ENCODE peak calls at places on chromosome 21, in seven cellular contexts. One of them, this sample, is unnamed.

GRCh38 chr21:15616864-15617574 is 112.8 kb upstream of the USP25 start:
- DNase-seq in GM12878: no peak
- DNase-seq in H1: no peak
- DNase-seq in K562: no peak
- DNase-seq in GM12892: no peak
- DNase-seq in HepG2: no peak
- DNase-seq in SK-N-SH: no peak
- DNase-seq in this sample: no peak

GRCh38 chr21:42629856-42630410 is 23.5 kb upstream of the PDE9A start:
- DNase-seq in GM12878: no peak
- DNase-seq in H1: no peak
- DNase-seq in K562: no peak
- DNase-seq in GM12892: no peak
- DNase-seq in HepG2: no peak
- DNase-seq in SK-N-SH: no peak
- DNase-seq in this sample: no peak

GRCh38 chr21:32535616-32536015 is 49.7 kb downstream of the TCP10L start:
- DNase-seq in GM12878: no peak
- DNase-seq in H1: no peak
- DNase-seq in K562: no peak
- DNase-seq in GM12892: no peak
- DNase-seq in HepG2: no peak
- DNase-seq in SK-N-SH: no peak
- DNase-seq in this sample: no peak

GRCh38 chr21:32768530-32768929 is 3.0 kb downstream of the PAXBP1 start:
- DNase-seq in GM12878: no peak
- DNase-seq in H1: no peak
- DNase-seq in K562: no peak
- DNase-seq in GM12892: no peak
- DNase-seq in HepG2: no peak
- DNase-seq in SK-N-SH: no peak
- DNase-seq in this sample: no peak

GRCh38 chr21:33262921-33263320 is 3.2 kb upstream of the IL10RB start:
- DNase-seq in GM12878: no peak
- DNase-seq in H1: no peak
- DNase-seq in K562: no peak
- DNase-seq in GM12892: no peak
- DNase-seq in HepG2: no peak
- DNase-seq in SK-N-SH: no peak
- DNase-seq in this sample: no peak

GRCh38 chr21:39612233-39613028 is at the start of gene B3GALT5:
- DNase-seq in GM12878: no peak
- DNase-seq in H1: peak
- DNase-seq in K562: no peak
- DNase-seq in GM12892: no peak
- DNase-seq in HepG2: no peak
- DNase-seq in SK-N-SH: peak
- DNase-seq in this sample: no peak

GRCh38 chr21:37927711-37928110 is 11.5 kb upstream of the KCNJ6 start:
- DNase-seq in GM12878: no peak
- DNase-seq in H1: no peak
- DNase-seq in K562: no peak
- DNase-seq in GM12892: no peak
- DNase-seq in HepG2: no peak
- DNase-seq in SK-N-SH: no peak
- DNase-seq in this sample: no peak

GRCh38 chr21:30518876-30519275 is 16.9 kb upstream of the KRTAP19-5 start:
- DNase-seq in GM12878: no peak
- DNase-seq in H1: no peak
- DNase-seq in K562: no peak
- DNase-seq in GM12892: no peak
- DNase-seq in HepG2: no peak
- DNase-seq in SK-N-SH: no peak
- DNase-seq in this sample: no peak

GRCh38 chr21:42653492-42654061 is at the start of gene PDE9A:
- DNase-seq in GM12878: no peak
- DNase-seq in H1: no peak
- DNase-seq in K562: peak
- DNase-seq in GM12892: no peak
- DNase-seq in HepG2: no peak
- DNase-seq in SK-N-SH: peak
- DNase-seq in this sample: no peak

GRCh38 chr21:37631319-37632117 is 264.9 kb downstream of the DYRK1A start:
- DNase-seq in GM12878: peak
- DNase-seq in H1: peak
- DNase-seq in K562: no peak
- DNase-seq in GM12892: no peak
- DNase-seq in HepG2: no peak
- DNase-seq in SK-N-SH: no peak
- DNase-seq in this sample: no peak

GRCh38 chr21:31511258-31511657 is 148.2 kb upstream of the SOD1 start:
- DNase-seq in GM12878: no peak
- DNase-seq in H1: no peak
- DNase-seq in K562: no peak
- DNase-seq in GM12892: no peak
- DNase-seq in HepG2: no peak
- DNase-seq in SK-N-SH: no peak
- DNase-seq in this sample: no peak

GRCh38 chr21:42161957-42162681 is 56.8 kb upstream of the ABCG1 start:
- DNase-seq in GM12878: no peak
- DNase-seq in H1: no peak
- DNase-seq in K562: no peak
- DNase-seq in GM12892: no peak
- DNase-seq in HepG2: no peak
- DNase-seq in SK-N-SH: peak
- DNase-seq in this sample: no peak

GRCh38 chr21:43340491-43341348 is 86.2 kb downstream of the SIK1 start:
- DNase-seq in GM12878: no peak
- DNase-seq in H1: no peak
- DNase-seq in K562: peak
- DNase-seq in GM12892: no peak
- DNase-seq in HepG2: no peak
- DNase-seq in SK-N-SH: no peak
- DNase-seq in this sample: no peak

GRCh38 chr21:32772281-32773047 is 909 bp upstream of the PAXBP1 start:
- DNase-seq in GM12878: peak
- DNase-seq in H1: no peak
- DNase-seq in K562: peak
- DNase-seq in GM12892: peak
- DNase-seq in HepG2: no peak
- DNase-seq in SK-N-SH: peak
- DNase-seq in this sample: peak

GRCh38 chr21:41509206-41509496 is 1.2 kb upstream of the TMPRSS2 start:
- DNase-seq in GM12878: no peak
- DNase-seq in H1: no peak
- DNase-seq in K562: no peak
- DNase-seq in GM12892: no peak
- DNase-seq in HepG2: no peak
- DNase-seq in SK-N-SH: no peak
- DNase-seq in this sample: no peak

GRCh38 chr21:22885614-22886013 is 1887.4 kb downstream of the NCAM2 start:
- DNase-seq in GM12878: no peak
- DNase-seq in H1: no peak
- DNase-seq in K562: no peak
- DNase-seq in GM12892: no peak
- DNase-seq in HepG2: no peak
- DNase-seq in SK-N-SH: no peak
- DNase-seq in this sample: no peak

GRCh38 chr21:38301321-38302214 is 44.8 kb downstream of the KCNJ15 start:
- DNase-seq in GM12878: no peak
- DNase-seq in H1: no peak
- DNase-seq in K562: no peak
- DNase-seq in GM12892: no peak
- DNase-seq in HepG2: no peak
- DNase-seq in SK-N-SH: no peak
- DNase-seq in this sample: no peak

GRCh38 chr21:38159355-38159754 is 97.4 kb upstream of the KCNJ15 start:
- DNase-seq in GM12878: peak
- DNase-seq in H1: peak
- DNase-seq in K562: peak
- DNase-seq in GM12892: peak
- DNase-seq in HepG2: peak
- DNase-seq in SK-N-SH: peak
- DNase-seq in this sample: peak

GRCh38 chr21:41171210-41171609 is 3.2 kb downstream of the BACE2 start:
- DNase-seq in GM12878: no peak
- DNase-seq in H1: no peak
- DNase-seq in K562: no peak
- DNase-seq in GM12892: no peak
- DNase-seq in HepG2: no peak
- DNase-seq in SK-N-SH: no peak
- DNase-seq in this sample: no peak

GRCh38 chr21:38170283-38170682 is 86.5 kb upstream of the KCNJ15 start:
- DNase-seq in GM12878: no peak
- DNase-seq in H1: peak
- DNase-seq in K562: no peak
- DNase-seq in GM12892: no peak
- DNase-seq in HepG2: no peak
- DNase-seq in SK-N-SH: no peak
- DNase-seq in this sample: no peak

GRCh38 chr21:31660134-31660565 is 657 bp downstream of the SOD1 start:
- DNase-seq in GM12878: no peak
- DNase-seq in H1: no peak
- DNase-seq in K562: no peak
- DNase-seq in GM12892: peak
- DNase-seq in HepG2: no peak
- DNase-seq in SK-N-SH: no peak
- DNase-seq in this sample: no peak

GRCh38 chr21:17513214-17514123 is 626 bp downstream of the CXADR start:
- DNase-seq in GM12878: no peak
- DNase-seq in H1: no peak
- DNase-seq in K562: peak
- DNase-seq in GM12892: peak
- DNase-seq in HepG2: peak
- DNase-seq in SK-N-SH: peak
- DNase-seq in this sample: peak

GRCh38 chr21:17519965-17520364 is 7.1 kb downstream of the CXADR start:
- DNase-seq in GM12878: no peak
- DNase-seq in H1: no peak
- DNase-seq in K562: no peak
- DNase-seq in GM12892: no peak
- DNase-seq in HepG2: no peak
- DNase-seq in SK-N-SH: no peak
- DNase-seq in this sample: no peak

GRCh38 chr21:17512245-17513213 is at the start of gene CXADR:
- DNase-seq in GM12878: no peak
- DNase-seq in H1: peak
- DNase-seq in K562: peak
- DNase-seq in GM12892: peak
- DNase-seq in HepG2: peak
- DNase-seq in SK-N-SH: peak
- DNase-seq in this sample: peak

GRCh38 chr21:17519208-17519738 is 6.4 kb downstream of the CXADR start:
- DNase-seq in GM12878: no peak
- DNase-seq in H1: no peak
- DNase-seq in K562: no peak
- DNase-seq in GM12892: no peak
- DNase-seq in HepG2: no peak
- DNase-seq in SK-N-SH: no peak
- DNase-seq in this sample: no peak

GRCh38 chr21:17514124-17514481 is 1.3 kb downstream of the CXADR start:
- DNase-seq in GM12878: no peak
- DNase-seq in H1: peak
- DNase-seq in K562: no peak
- DNase-seq in GM12892: no peak
- DNase-seq in HepG2: peak
- DNase-seq in SK-N-SH: no peak
- DNase-seq in this sample: no peak
- TF ChIP-seq TAF1 in GM12878: no peak
- TF ChIP-seq TAF1 in H1: peak
- TF ChIP-seq TAF1 in K562: no peak
- TF ChIP-seq TAF1 in GM12892: no peak
- TF ChIP-seq TAF1 in HepG2: no peak
- TF ChIP-seq TAF1 in SK-N-SH: no peak
- TF ChIP-seq TAF1 in this sample: no peak

GRCh38 chr21:16913010-16913409 is 599.8 kb upstream of the CXADR start:
- DNase-seq in GM12878: no peak
- DNase-seq in H1: peak
- DNase-seq in K562: no peak
- DNase-seq in GM12892: no peak
- DNase-seq in HepG2: no peak
- DNase-seq in SK-N-SH: peak
- DNase-seq in this sample: no peak

GRCh38 chr21:16912075-16912474 is 600.8 kb upstream of the CXADR start:
- DNase-seq in GM12878: no peak
- DNase-seq in H1: no peak
- DNase-seq in K562: no peak
- DNase-seq in GM12892: no peak
- DNase-seq in HepG2: no peak
- DNase-seq in SK-N-SH: no peak
- DNase-seq in this sample: no peak

GRCh38 chr21:16911166-16911607 is 601.7 kb upstream of the CXADR start:
- DNase-seq in GM12878: no peak
- DNase-seq in H1: no peak
- DNase-seq in K562: no peak
- DNase-seq in GM12892: no peak
- DNase-seq in HepG2: no peak
- DNase-seq in SK-N-SH: peak
- DNase-seq in this sample: no peak

GRCh38 chr21:16910435-16911165 is 602.2 kb upstream of the CXADR start:
- DNase-seq in GM12878: no peak
- DNase-seq in H1: no peak
- DNase-seq in K562: no peak
- DNase-seq in GM12892: no peak
- DNase-seq in HepG2: no peak
- DNase-seq in SK-N-SH: no peak
- DNase-seq in this sample: no peak

GRCh38 chr21:16908087-16908486 is 604.8 kb upstream of the CXADR start:
- DNase-seq in GM12878: no peak
- DNase-seq in H1: no peak
- DNase-seq in K562: no peak
- DNase-seq in GM12892: no peak
- DNase-seq in HepG2: no peak
- DNase-seq in SK-N-SH: no peak
- DNase-seq in this sample: no peak
- TF ChIP-seq POLR2AphosphoS5 in GM12878: no peak
- TF ChIP-seq POLR2AphosphoS5 in H1: no peak
- TF ChIP-seq POLR2AphosphoS5 in K562: no peak
- TF ChIP-seq POLR2AphosphoS5 in GM12892: no peak
- TF ChIP-seq POLR2AphosphoS5 in HepG2: no peak
- TF ChIP-seq POLR2AphosphoS5 in SK-N-SH: no peak
- TF ChIP-seq POLR2AphosphoS5 in this sample: no peak

GRCh38 chr21:46118871-46119564 is 21.1 kb downstream of the COL6A2 start:
- DNase-seq in GM12878: no peak
- DNase-seq in H1: no peak
- DNase-seq in K562: no peak
- DNase-seq in GM12892: peak
- DNase-seq in HepG2: no peak
- DNase-seq in SK-N-SH: peak
- DNase-seq in this sample: peak
- TF ChIP-seq TAF1 in GM12878: no peak
- TF ChIP-seq TAF1 in H1: no peak
- TF ChIP-seq TAF1 in K562: no peak
- TF ChIP-seq TAF1 in GM12892: no peak
- TF ChIP-seq TAF1 in HepG2: no peak
- TF ChIP-seq TAF1 in SK-N-SH: no peak
- TF ChIP-seq TAF1 in this sample: no peak

DNA sequence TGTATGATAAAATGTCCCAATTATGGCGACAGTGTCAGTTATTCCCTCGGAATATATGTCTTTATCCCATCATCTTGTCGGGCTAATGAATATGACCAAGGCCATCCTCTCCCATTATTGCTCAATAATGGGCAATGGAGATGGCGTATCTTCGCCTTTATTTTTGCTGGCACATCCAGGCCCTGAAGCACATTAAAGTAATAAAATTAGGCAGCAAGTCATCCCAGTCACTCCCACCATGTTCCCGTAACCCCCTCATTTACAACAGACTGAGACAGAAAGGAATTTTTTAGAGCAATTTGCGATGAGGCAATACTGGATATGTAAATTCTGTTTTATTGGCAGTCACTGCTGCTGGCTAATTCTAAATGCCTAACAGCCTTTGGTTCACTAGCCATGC is 35.3 kb downstream of the CLIC6 start:
- DNase-seq in GM12878: no peak
- DNase-seq in H1: no peak
- DNase-seq in K562: no peak
- DNase-seq in GM12892: no peak
- DNase-seq in HepG2: no peak
- DNase-seq in SK-N-SH: peak
- DNase-seq in this sample: no peak
- TF ChIP-seq POLR2AphosphoS5 in GM12878: no peak
- TF ChIP-seq POLR2AphosphoS5 in H1: no peak
- TF ChIP-seq POLR2AphosphoS5 in K562: no peak
- TF ChIP-seq POLR2AphosphoS5 in GM12892: no peak
- TF ChIP-seq POLR2AphosphoS5 in HepG2: no peak
- TF ChIP-seq POLR2AphosphoS5 in SK-N-SH: no peak
- TF ChIP-seq POLR2AphosphoS5 in this sample: no peak